ENCODE peak calls at places on chromosomes 6 and 20, in five cellular contexts. S, U, K, W and D are unnamed samples.
A peak's percentile ranks its signal among the peaks of the same experiment; 100 is the strongest.

GRCh38 chr20:38404016-38404415 is 31.1 kb downstream of the SNHG17 start:
- DNase-seq in S (no peak), U (no peak), K (no peak), W (no peak), D (no peak)

GRCh38 chr20:31818376-31818908 is 714 bp upstream of the MYLK2 start:
- DNase-seq in S (no peak), U (no peak), K (no peak), W (no peak), D (no peak)

GRCh38 chr6:22072939-22073338 is 223.9 kb downstream of the PRL start:
- DNase-seq in S (no peak), U (no peak), K (no peak), W (no peak), D (peak; percentile 45)

GRCh38 chr6:20652691-20653479 is 118.6 kb downstream of the CDKAL1 start:
- DNase-seq in S (no peak), U (no peak), K (no peak), W (peak; percentile 44), D (no peak)

GRCh38 chr6:42372699-42373098 is 79.0 kb downstream of the TRERF1 start:
- DNase-seq in S (no peak), U (no peak), K (no peak), W (no peak), D (no peak)

GRCh38 chr6:76495909-76496308 is 423.4 kb upstream of the IMPG1 start:
- DNase-seq in S (no peak), U (no peak), K (no peak), W (no peak), D (no peak)

GRCh38 chr6:140153703-140154102 is 779.3 kb upstream of the CITED2 start:
- DNase-seq in S (no peak), U (no peak), K (peak; percentile 15), W (no peak), D (no peak)

GRCh38 chr6:6712258-6712978 is 123.9 kb downstream of the LY86 start:
- DNase-seq in S (peak; percentile 43), U (no peak), K (peak; percentile 87), W (peak; percentile 96), D (no peak)

GRCh38 chr6:129590408-129591022 is 119.5 kb downstream of the ARHGAP18 start:
- DNase-seq in S (no peak), U (no peak), K (no peak), W (peak; percentile 79), D (no peak)

GRCh38 chr20:42082611-42083010 is 464.4 kb upstream of the CHD6 start:
- DNase-seq in S (no peak), U (no peak), K (no peak), W (no peak), D (no peak)

GRCh38 chr6:46815130-46815529 is 21.9 kb downstream of the MEP1A start:
- DNase-seq in S (no peak), U (no peak), K (no peak), W (peak; percentile 74), D (no peak)

GRCh38 chr6:43763133-43763797 is 6.7 kb upstream of the VEGFA start:
- DNase-seq in S (no peak), U (no peak), K (no peak), W (no peak), D (no peak)

GRCh38 chr20:10553326-10553984 is 118.3 kb downstream of the SLX4IP start:
- DNase-seq in S (peak; percentile 58), U (peak; percentile 22), K (peak; percentile 68), W (no peak), D (peak; percentile 77)

GRCh38 chr20:43838703-43839060 is 76.0 kb upstream of the TOX2 start:
- DNase-seq in S (no peak), U (no peak), K (no peak), W (no peak), D (no peak)

GRCh38 chr6:170210026-170210390 is 80.9 kb downstream of the DLL1 start:
- DNase-seq in S (no peak), U (no peak), K (no peak), W (no peak), D (no peak)